ENCODE peak calls at places on chromosome 4, in six cellular contexts. N is type B pancreatic cell, R is HuH-7.5, F is EL, G is endothelial cell, M is right lobe of liver. Y is an unnamed sample.

GRCh38 chr4:103011378-103012025 is 8.0 kb downstream of the SLC9B1 start:
- DNase-seq in N (no peak), R (no peak), F (peak), G (no peak), M (no peak), Y (no peak)

GRCh38 chr4:73998040-73999011 is at the start of gene CXCL5:
- DNase-seq in N (no peak), R (peak), F (peak), G (peak), M (peak), Y (peak)

GRCh38 chr4:183996868-183997267 is 91.8 kb downstream of the STOX2 start:
- DNase-seq in N (no peak), R (no peak), F (peak), G (no peak), M (no peak), Y (peak)

GRCh38 chr4:139535228-139535851 is 20.7 kb downstream of the SETD7 start:
- DNase-seq in N (no peak), R (no peak), F (no peak), G (no peak), M (no peak), Y (no peak)

GRCh38 chr4:189786447-189786846 is 154.2 kb upstream of the FRG1 start:
- DNase-seq in N (no peak), R (no peak), F (no peak), G (no peak), M (no peak), Y (no peak)

GRCh38 chr4:7526929-7527535 is 92.3 kb upstream of the PSAPL1 start:
- DNase-seq in N (no peak), R (no peak), F (no peak), G (no peak), M (no peak), Y (no peak)

GRCh38 chr4:48642421-48643144 is 137.5 kb downstream of the FRYL start:
- DNase-seq in N (no peak), R (no peak), F (no peak), G (no peak), M (no peak), Y (peak)

GRCh38 chr4:15652191-15652590 is 3.0 kb downstream of the FBXL5 start:
- DNase-seq in N (no peak), R (no peak), F (no peak), G (no peak), M (no peak), Y (no peak)

GRCh38 chr4:158873795-158874359 is 105.1 kb downstream of the FNIP2 start:
- DNase-seq in N (no peak), R (no peak), F (peak), G (no peak), M (no peak), Y (peak)

GRCh38 chr4:139514382-139515059 is 41.5 kb downstream of the SETD7 start:
- DNase-seq in N (no peak), R (no peak), F (no peak), G (no peak), M (no peak), Y (no peak)

GRCh38 chr4:87872043-87872442 is 39.3 kb downstream of the MEPE start:
- DNase-seq in N (no peak), R (no peak), F (no peak), G (no peak), M (no peak), Y (no peak)

GRCh38 chr4:52836653-52837052 is 25.5 kb upstream of the RASL11B start:
- DNase-seq in N (no peak), R (no peak), F (no peak), G (no peak), M (no peak), Y (peak)

GRCh38 chr4:829291-829690 is 3.4 kb upstream of the CPLX1 start:
- DNase-seq in N (no peak), R (no peak), F (no peak), G (no peak), M (peak), Y (no peak)

GRCh38 chr4:165894159-165894558 is 21.1 kb downstream of the TLL1 start:
- DNase-seq in N (no peak), R (no peak), F (no peak), G (no peak), M (no peak), Y (no peak)

GRCh38 chr4:83860200-83860599 is 324.3 kb downstream of the GPAT3 start:
- DNase-seq in N (no peak), R (no peak), F (peak), G (no peak), M (no peak), Y (no peak)

GRCh38 chr4:67465032-67465762 is 80.1 kb downstream of the CENPC start:
- DNase-seq in N (no peak), R (no peak), F (no peak), G (no peak), M (no peak), Y (no peak)

GRCh38 chr4:141046255-141046654 is 87.0 kb downstream of the RNF150 start:
- DNase-seq in N (no peak), R (no peak), F (peak), G (no peak), M (no peak), Y (peak)

GRCh38 chr4:95108883-95109421 is 351.2 kb downstream of the BMPR1B start:
- DNase-seq in N (no peak), R (no peak), F (no peak), G (no peak), M (no peak), Y (no peak)

GRCh38 chr4:112523764-112524505 is 8.0 kb upstream of the NEUROG2 start:
- DNase-seq in N (no peak), R (peak), F (peak), G (peak), M (peak), Y (peak)

GRCh38 chr4:6359536-6360308 is 90.1 kb downstream of the WFS1 start:
- DNase-seq in N (no peak), R (no peak), F (no peak), G (no peak), M (no peak), Y (no peak)

GRCh38 chr4:111991797-111992196 is 153.5 kb upstream of the FAM241A start:
- DNase-seq in N (no peak), R (no peak), F (peak), G (no peak), M (no peak), Y (peak)

GRCh38 chr4:159487284-159487747 is 384.4 kb downstream of the RAPGEF2 start:
- DNase-seq in N (no peak), R (no peak), F (peak), G (peak), M (peak), Y (peak)

GRCh38 chr4:91037951-91038350 is 910.8 kb downstream of the CCSER1 start:
- DNase-seq in N (no peak), R (no peak), F (no peak), G (no peak), M (no peak), Y (no peak)

GRCh38 chr4:80202784-80203553 is 5.7 kb downstream of the PRDM8 start:
- DNase-seq in N (no peak), R (no peak), F (peak), G (peak), M (peak), Y (peak)

GRCh38 chr4:184288451-184289178 is 70.9 kb upstream of the ENPP6 start:
- DNase-seq in N (no peak), R (no peak), F (no peak), G (no peak), M (no peak), Y (no peak)

GRCh38 chr4:37648084-37648817 is 37.9 kb downstream of the RELL1 start:
- DNase-seq in N (no peak), R (peak), F (peak), G (no peak), M (peak), Y (peak)

GRCh38 chr4:104416725-104417363 is 77.8 kb downstream of the CXXC4 start:
- DNase-seq in N (no peak), R (no peak), F (no peak), G (no peak), M (no peak), Y (no peak)

GRCh38 chr4:185500035-185500434 is 28.5 kb upstream of the CCDC110 start:
- DNase-seq in N (no peak), R (no peak), F (no peak), G (no peak), M (no peak), Y (no peak)

GRCh38 chr4:56544573-56545131 is 39.1 kb downstream of the ARL9 start:
- DNase-seq in N (peak), R (peak), F (peak), G (peak), M (peak), Y (peak)

GRCh38 chr4:186067757-186068385 is 1.1 kb upstream of the TLR3 start:
- DNase-seq in N (no peak), R (peak), F (peak), G (peak), M (peak), Y (peak)

GRCh38 chr4:149914521-149915115 is 99.0 kb upstream of the IQCM start:
- DNase-seq in N (no peak), R (peak), F (peak), G (peak), M (no peak), Y (peak)

GRCh38 chr4:77151246-77151645 is 5.8 kb upstream of the CCNG2 start:
- DNase-seq in N (no peak), R (no peak), F (peak), G (no peak), M (no peak), Y (peak)

GRCh38 chr4:150237110-150237852 is 159.0 kb downstream of the DCLK2 start:
- DNase-seq in N (no peak), R (no peak), F (peak), G (no peak), M (no peak), Y (peak)

GRCh38 chr4:95220205-95221175 is 328.3 kb downstream of the UNC5C start:
- DNase-seq in N (no peak), R (peak), F (no peak), G (no peak), M (no peak), Y (no peak)

Y was measured in GM03348.